ENCODE peak calls at places on chromosomes 11 and 22, in nine cellular contexts. One of them, this sample, is unnamed.

GRCh38 chr11:45089845-45090499 is 56.5 kb upstream of the PRDM11 start:
- DNase-seq in fibroblast of lung: peak; percentile 63
- DNase-seq in mucosa of descending colon: no peak
- DNase-seq in CD4-positive, alpha-beta T cell: no peak
- DNase-seq in neural crest cell: no peak
- DNase-seq in progenitor cell of endocrine pancreas: no peak
- DNase-seq in WERI-Rb-1: peak; percentile 62
- DNase-seq in heart left ventricle: no peak
- DNase-seq in foreskin fibroblast: peak; percentile 43
- DNase-seq in this sample: no peak

GRCh38 chr11:60251485-60252207 is 8.7 kb upstream of the MS4A4E start:
- DNase-seq in fibroblast of lung: no peak
- DNase-seq in mucosa of descending colon: no peak
- DNase-seq in CD4-positive, alpha-beta T cell: no peak
- DNase-seq in neural crest cell: peak; percentile 14
- DNase-seq in progenitor cell of endocrine pancreas: peak; percentile 24
- DNase-seq in WERI-Rb-1: no peak
- DNase-seq in heart left ventricle: no peak
- DNase-seq in foreskin fibroblast: peak; percentile 7
- DNase-seq in this sample: no peak

GRCh38 chr22:46421272-46421671 is 85.8 kb downstream of the TRMU start:
- DNase-seq in fibroblast of lung: no peak
- DNase-seq in mucosa of descending colon: no peak
- DNase-seq in CD4-positive, alpha-beta T cell: peak; percentile 4
- DNase-seq in neural crest cell: no peak
- DNase-seq in progenitor cell of endocrine pancreas: no peak
- DNase-seq in WERI-Rb-1: no peak
- DNase-seq in heart left ventricle: no peak
- DNase-seq in foreskin fibroblast: no peak
- DNase-seq in this sample: no peak

GRCh38 chr22:50612715-50613221 is 12.2 kb downstream of the MAPK8IP2 start:
- DNase-seq in fibroblast of lung: no peak
- DNase-seq in mucosa of descending colon: peak; percentile 70
- DNase-seq in CD4-positive, alpha-beta T cell: no peak
- DNase-seq in neural crest cell: no peak
- DNase-seq in progenitor cell of endocrine pancreas: no peak
- DNase-seq in WERI-Rb-1: peak; percentile 47
- DNase-seq in heart left ventricle: no peak
- DNase-seq in foreskin fibroblast: no peak
- DNase-seq in this sample: no peak

GRCh38 chr11:128715691-128716153 is 21.9 kb downstream of the FLI1 start:
- DNase-seq in fibroblast of lung: peak; percentile 92
- DNase-seq in mucosa of descending colon: no peak
- DNase-seq in CD4-positive, alpha-beta T cell: no peak
- DNase-seq in neural crest cell: no peak
- DNase-seq in progenitor cell of endocrine pancreas: no peak
- DNase-seq in WERI-Rb-1: no peak
- DNase-seq in heart left ventricle: peak; percentile 52
- DNase-seq in foreskin fibroblast: peak; percentile 52
- DNase-seq in this sample: no peak

GRCh38 chr22:35632902-35633301 is 15.3 kb upstream of the APOL6 start:
- DNase-seq in fibroblast of lung: no peak
- DNase-seq in mucosa of descending colon: no peak
- DNase-seq in CD4-positive, alpha-beta T cell: no peak
- DNase-seq in neural crest cell: no peak
- DNase-seq in progenitor cell of endocrine pancreas: no peak
- DNase-seq in WERI-Rb-1: no peak
- DNase-seq in heart left ventricle: no peak
- DNase-seq in foreskin fibroblast: no peak
- DNase-seq in this sample: no peak

GRCh38 chr11:108498046-108498815 is at the start of gene POGLUT3:
- DNase-seq in fibroblast of lung: peak; percentile 70
- DNase-seq in mucosa of descending colon: peak; percentile 77
- DNase-seq in CD4-positive, alpha-beta T cell: peak; percentile 5
- DNase-seq in neural crest cell: peak; percentile 57
- DNase-seq in progenitor cell of endocrine pancreas: peak; percentile 62
- DNase-seq in WERI-Rb-1: peak; percentile 70
- DNase-seq in heart left ventricle: peak; percentile 62
- DNase-seq in foreskin fibroblast: peak; percentile 74
- DNase-seq in this sample: peak; percentile 47

GRCh38 chr11:125075900-125076317 is 12.8 kb downstream of the SLC37A2 start:
- DNase-seq in fibroblast of lung: peak; percentile 51
- DNase-seq in mucosa of descending colon: no peak
- DNase-seq in CD4-positive, alpha-beta T cell: no peak
- DNase-seq in neural crest cell: no peak
- DNase-seq in progenitor cell of endocrine pancreas: no peak
- DNase-seq in WERI-Rb-1: no peak
- DNase-seq in heart left ventricle: no peak
- DNase-seq in foreskin fibroblast: peak; percentile 31
- DNase-seq in this sample: no peak

GRCh38 chr22:43154887-43155536 is 3.7 kb downstream of the TSPO start:
- DNase-seq in fibroblast of lung: no peak
- DNase-seq in mucosa of descending colon: peak; percentile 46
- DNase-seq in CD4-positive, alpha-beta T cell: no peak
- DNase-seq in neural crest cell: no peak
- DNase-seq in progenitor cell of endocrine pancreas: no peak
- DNase-seq in WERI-Rb-1: no peak
- DNase-seq in heart left ventricle: no peak
- DNase-seq in foreskin fibroblast: no peak
- DNase-seq in this sample: no peak

GRCh38 chr11:123640677-123641494 is 13.5 kb downstream of the SCN3B start:
- DNase-seq in fibroblast of lung: peak; percentile 12
- DNase-seq in mucosa of descending colon: peak; percentile 55
- DNase-seq in CD4-positive, alpha-beta T cell: peak; percentile 22
- DNase-seq in neural crest cell: peak; percentile 52
- DNase-seq in progenitor cell of endocrine pancreas: peak; percentile 51
- DNase-seq in WERI-Rb-1: peak; percentile 65
- DNase-seq in heart left ventricle: peak; percentile 32
- DNase-seq in foreskin fibroblast: peak; percentile 64
- DNase-seq in this sample: no peak
- TF ChIP-seq CTCF in fibroblast of lung: peak; percentile 73
- TF ChIP-seq CTCF in mucosa of descending colon: peak; percentile 30
- TF ChIP-seq CTCF in CD4-positive, alpha-beta T cell: peak; percentile 68
- TF ChIP-seq CTCF in neural crest cell: peak; percentile 88
- TF ChIP-seq CTCF in progenitor cell of endocrine pancreas: peak; percentile 87
- TF ChIP-seq CTCF in WERI-Rb-1: peak; percentile 80
- TF ChIP-seq CTCF in heart left ventricle: peak; percentile 59
- TF ChIP-seq CTCF in foreskin fibroblast: peak; percentile 77
- TF ChIP-seq CTCF in this sample: peak; percentile 67

GRCh38 chr22:19970031-19970478 is 28.4 kb upstream of the TXNRD2 start:
- DNase-seq in fibroblast of lung: no peak
- DNase-seq in mucosa of descending colon: no peak
- DNase-seq in CD4-positive, alpha-beta T cell: no peak
- DNase-seq in neural crest cell: no peak
- DNase-seq in progenitor cell of endocrine pancreas: no peak
- DNase-seq in WERI-Rb-1: no peak
- DNase-seq in heart left ventricle: no peak
- DNase-seq in foreskin fibroblast: no peak
- DNase-seq in this sample: no peak
- TF ChIP-seq CTCF in fibroblast of lung: no peak
- TF ChIP-seq CTCF in mucosa of descending colon: no peak
- TF ChIP-seq CTCF in CD4-positive, alpha-beta T cell: no peak
- TF ChIP-seq CTCF in neural crest cell: no peak
- TF ChIP-seq CTCF in progenitor cell of endocrine pancreas: no peak
- TF ChIP-seq CTCF in WERI-Rb-1: no peak
- TF ChIP-seq CTCF in heart left ventricle: no peak
- TF ChIP-seq CTCF in foreskin fibroblast: no peak
- TF ChIP-seq CTCF in this sample: no peak

GRCh38 chr11:25734592-25735211 is 597.2 kb upstream of the ANO3 start:
- DNase-seq in fibroblast of lung: peak; percentile 22
- DNase-seq in mucosa of descending colon: no peak
- DNase-seq in CD4-positive, alpha-beta T cell: no peak
- DNase-seq in neural crest cell: no peak
- DNase-seq in progenitor cell of endocrine pancreas: no peak
- DNase-seq in WERI-Rb-1: no peak
- DNase-seq in heart left ventricle: no peak
- DNase-seq in foreskin fibroblast: no peak
- DNase-seq in this sample: no peak

GRCh38 chr11:25737071-25737675 is 594.8 kb upstream of the ANO3 start:
- DNase-seq in fibroblast of lung: no peak
- DNase-seq in mucosa of descending colon: no peak
- DNase-seq in CD4-positive, alpha-beta T cell: no peak
- DNase-seq in neural crest cell: no peak
- DNase-seq in progenitor cell of endocrine pancreas: no peak
- DNase-seq in WERI-Rb-1: no peak
- DNase-seq in heart left ventricle: no peak
- DNase-seq in foreskin fibroblast: no peak
- DNase-seq in this sample: no peak

DNA sequence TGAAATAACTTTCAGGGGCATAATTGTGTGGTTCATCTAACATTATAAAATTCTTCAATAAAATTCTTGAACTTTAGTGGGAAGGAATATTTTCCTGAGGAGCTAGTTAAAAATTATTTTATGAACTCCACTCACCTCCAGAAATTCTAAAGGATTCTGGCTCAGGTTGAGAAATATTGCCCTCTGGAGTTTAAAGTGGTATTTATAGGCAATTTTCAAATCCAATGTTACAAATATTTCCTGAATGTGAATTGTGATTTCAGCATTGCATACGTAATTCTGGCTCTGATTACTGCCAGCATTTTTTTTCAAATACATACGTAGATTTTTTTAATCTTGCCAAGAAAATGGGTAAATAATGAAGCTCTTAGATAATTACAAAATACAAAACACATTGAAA is 598.2 kb upstream of the ANO3 start:
- DNase-seq in fibroblast of lung: no peak
- DNase-seq in mucosa of descending colon: no peak
- DNase-seq in CD4-positive, alpha-beta T cell: no peak
- DNase-seq in neural crest cell: no peak
- DNase-seq in progenitor cell of endocrine pancreas: no peak
- DNase-seq in WERI-Rb-1: no peak
- DNase-seq in heart left ventricle: no peak
- DNase-seq in foreskin fibroblast: no peak
- DNase-seq in this sample: no peak
- TF ChIP-seq CTCF in fibroblast of lung: peak; percentile 41
- TF ChIP-seq CTCF in mucosa of descending colon: no peak
- TF ChIP-seq CTCF in CD4-positive, alpha-beta T cell: no peak
- TF ChIP-seq CTCF in neural crest cell: peak; percentile 48
- TF ChIP-seq CTCF in progenitor cell of endocrine pancreas: no peak
- TF ChIP-seq CTCF in WERI-Rb-1: no peak
- TF ChIP-seq CTCF in heart left ventricle: no peak
- TF ChIP-seq CTCF in foreskin fibroblast: no peak
- TF ChIP-seq CTCF in this sample: peak; percentile 19

DNA sequence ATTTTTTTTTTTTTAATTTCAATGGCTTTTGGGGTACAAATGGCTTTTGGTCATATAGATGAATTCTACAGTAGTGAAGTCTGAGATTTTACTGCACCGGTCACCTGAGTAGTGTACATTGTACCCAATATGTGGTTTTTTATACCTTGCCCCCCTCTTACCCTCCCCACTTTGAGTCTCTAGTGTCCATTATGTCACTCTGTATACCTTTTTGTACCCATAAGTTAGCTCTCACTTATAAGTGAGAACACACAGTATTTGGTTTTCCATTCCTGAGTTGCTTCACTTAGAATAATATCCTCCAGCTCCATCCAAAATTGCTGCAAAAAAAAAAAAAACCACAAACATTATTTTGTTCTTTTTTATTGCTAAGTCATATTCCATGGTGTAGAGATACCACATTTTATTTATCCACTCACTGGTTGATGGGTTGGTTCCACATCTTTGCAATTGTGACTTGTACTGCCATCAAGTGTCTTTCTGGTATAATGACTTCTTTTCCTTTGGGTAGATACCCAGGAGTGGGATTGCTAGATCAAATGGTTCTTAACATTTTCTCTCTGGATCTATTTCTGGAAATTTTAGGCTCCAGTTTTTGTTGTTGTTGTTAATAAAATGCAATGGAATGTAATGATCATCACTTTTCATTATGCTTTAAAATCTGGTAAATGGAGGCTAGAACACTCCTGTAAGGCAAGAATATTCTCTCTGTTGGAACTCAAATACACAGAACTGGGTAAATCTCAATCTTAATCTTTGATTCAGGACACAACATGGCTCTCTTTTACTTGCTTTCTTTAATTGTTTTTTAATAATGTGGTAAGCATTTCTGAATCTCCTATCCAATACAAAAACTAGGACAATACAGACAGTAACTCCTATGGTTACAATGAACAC is 10.3 kb downstream of the NEAT1 start:
- DNase-seq in fibroblast of lung: peak; percentile 48
- DNase-seq in mucosa of descending colon: no peak
- DNase-seq in CD4-positive, alpha-beta T cell: no peak
- DNase-seq in neural crest cell: no peak
- DNase-seq in progenitor cell of endocrine pancreas: no peak
- DNase-seq in WERI-Rb-1: no peak
- DNase-seq in heart left ventricle: no peak
- DNase-seq in foreskin fibroblast: peak; percentile 49
- DNase-seq in this sample: no peak
- TF ChIP-seq CTCF in fibroblast of lung: peak; percentile 14
- TF ChIP-seq CTCF in mucosa of descending colon: no peak
- TF ChIP-seq CTCF in CD4-positive, alpha-beta T cell: peak; percentile 74
- TF ChIP-seq CTCF in neural crest cell: peak; percentile 53
- TF ChIP-seq CTCF in progenitor cell of endocrine pancreas: peak; percentile 20
- TF ChIP-seq CTCF in WERI-Rb-1: peak; percentile 36
- TF ChIP-seq CTCF in heart left ventricle: peak; percentile 12
- TF ChIP-seq CTCF in foreskin fibroblast: no peak
- TF ChIP-seq CTCF in this sample: no peak

This sample was measured in mesothelial cell of epicardium.